ENCODE peak calls at places on chromosomes 13 and 19, in eight cellular contexts. One of them, this sample, is unnamed.

GRCh38 chr13:110185696-110186095 is 121.3 kb downstream of the COL4A1 start:
- DNase-seq in foreskin fibroblast: no peak
- DNase-seq in fibroblast of mammary gland: peak
- DNase-seq in SJSA1: peak
- DNase-seq in NCI-H1930: no peak
- DNase-seq in iris pigment epithelial cell: peak
- DNase-seq in D341Med: no peak
- DNase-seq in right atrium auricular region: no peak
- DNase-seq in this sample: no peak

GRCh38 chr13:50979187-50979586 is 69.6 kb downstream of the RNASEH2B start:
- DNase-seq in foreskin fibroblast: no peak
- DNase-seq in fibroblast of mammary gland: peak
- DNase-seq in SJSA1: no peak
- DNase-seq in NCI-H1930: no peak
- DNase-seq in iris pigment epithelial cell: no peak
- DNase-seq in D341Med: no peak
- DNase-seq in right atrium auricular region: no peak
- DNase-seq in this sample: no peak

GRCh38 chr13:113601166-113602070 is 16.9 kb downstream of the TFDP1 start:
- DNase-seq in foreskin fibroblast: no peak
- DNase-seq in fibroblast of mammary gland: no peak
- DNase-seq in SJSA1: no peak
- DNase-seq in NCI-H1930: no peak
- DNase-seq in iris pigment epithelial cell: no peak
- DNase-seq in D341Med: no peak
- DNase-seq in right atrium auricular region: no peak
- DNase-seq in this sample: no peak

GRCh38 chr13:83943530-83944279 is 61.4 kb upstream of the SLITRK1 start:
- DNase-seq in foreskin fibroblast: no peak
- DNase-seq in fibroblast of mammary gland: no peak
- DNase-seq in SJSA1: no peak
- DNase-seq in NCI-H1930: no peak
- DNase-seq in iris pigment epithelial cell: no peak
- DNase-seq in D341Med: peak
- DNase-seq in right atrium auricular region: no peak
- DNase-seq in this sample: no peak

GRCh38 chr19:12838182-12838890 is at the start of gene MAST1:
- DNase-seq in foreskin fibroblast: peak
- DNase-seq in fibroblast of mammary gland: no peak
- DNase-seq in SJSA1: no peak
- DNase-seq in NCI-H1930: no peak
- DNase-seq in iris pigment epithelial cell: no peak
- DNase-seq in D341Med: peak
- DNase-seq in right atrium auricular region: no peak
- DNase-seq in this sample: no peak

GRCh38 chr19:28705008-28705407 is 507.9 kb downstream of the UQCRFS1 start:
- DNase-seq in foreskin fibroblast: peak
- DNase-seq in fibroblast of mammary gland: peak
- DNase-seq in SJSA1: peak
- DNase-seq in NCI-H1930: no peak
- DNase-seq in iris pigment epithelial cell: peak
- DNase-seq in D341Med: no peak
- DNase-seq in right atrium auricular region: no peak
- DNase-seq in this sample: no peak

GRCh38 chr19:31285744-31286143 is 63.5 kb downstream of the TSHZ3 start:
- DNase-seq in foreskin fibroblast: peak
- DNase-seq in fibroblast of mammary gland: peak
- DNase-seq in SJSA1: peak
- DNase-seq in NCI-H1930: no peak
- DNase-seq in iris pigment epithelial cell: peak
- DNase-seq in D341Med: no peak
- DNase-seq in right atrium auricular region: no peak
- DNase-seq in this sample: no peak

GRCh38 chr19:18157465-18158063 is 4.6 kb downstream of the PIK3R2 start:
- DNase-seq in foreskin fibroblast: no peak
- DNase-seq in fibroblast of mammary gland: no peak
- DNase-seq in SJSA1: no peak
- DNase-seq in NCI-H1930: no peak
- DNase-seq in iris pigment epithelial cell: no peak
- DNase-seq in D341Med: peak
- DNase-seq in right atrium auricular region: no peak
- DNase-seq in this sample: peak

GRCh38 chr13:94123543-94123942 is 355.9 kb downstream of the DCT start:
- DNase-seq in foreskin fibroblast: no peak
- DNase-seq in fibroblast of mammary gland: no peak
- DNase-seq in SJSA1: no peak
- DNase-seq in NCI-H1930: no peak
- DNase-seq in iris pigment epithelial cell: no peak
- DNase-seq in D341Med: no peak
- DNase-seq in right atrium auricular region: no peak
- DNase-seq in this sample: no peak

GRCh38 chr19:40348961-40349507 is 539 bp downstream of the PLD3 start:
- DNase-seq in foreskin fibroblast: peak
- DNase-seq in fibroblast of mammary gland: peak
- DNase-seq in SJSA1: peak
- DNase-seq in NCI-H1930: peak
- DNase-seq in iris pigment epithelial cell: peak
- DNase-seq in D341Med: no peak
- DNase-seq in right atrium auricular region: peak
- DNase-seq in this sample: peak

GRCh38 chr13:35865341-35866240 is 265.6 kb downstream of the DCLK1 start:
- DNase-seq in foreskin fibroblast: no peak
- DNase-seq in fibroblast of mammary gland: no peak
- DNase-seq in SJSA1: no peak
- DNase-seq in NCI-H1930: no peak
- DNase-seq in iris pigment epithelial cell: no peak
- DNase-seq in D341Med: no peak
- DNase-seq in right atrium auricular region: no peak
- DNase-seq in this sample: no peak